ENCODE peak calls at places on chromosomes 7 and 10, in eight cellular contexts. One of them, this sample, is unnamed.

GRCh38 chr7:3494890-3495289 is 193.8 kb downstream of the SDK1 start:
- DNase-seq in HuH-7.5: no peak
- DNase-seq in NCI-H1092: no peak
- DNase-seq in left kidney: no peak
- DNase-seq in right cardiac atrium: no peak
- DNase-seq in activated CD4-positive, alpha-beta T cell treated with anti-CD3 and anti-CD28 coated beads, Interleukin-2, amount 50 U/mL, for 48 hours: no peak
- DNase-seq in CD8-positive, alpha-beta memory T cell: no peak
- DNase-seq in adipocyte: no peak
- DNase-seq in this sample: no peak

GRCh38 chr7:93858857-93859256 is 31.7 kb downstream of the TFPI2 start:
- DNase-seq in CD8-positive, alpha-beta memory T cell: no peak
- DNase-seq in HuH-7.5: no peak
- DNase-seq in left kidney: no peak
- DNase-seq in adipocyte: no peak
- DNase-seq in activated CD4-positive, alpha-beta T cell treated with anti-CD3 and anti-CD28 coated beads, Interleukin-2, amount 50 U/mL, for 48 hours: no peak
- DNase-seq in right cardiac atrium: no peak
- DNase-seq in NCI-H1092: no peak
- DNase-seq in this sample: no peak

GRCh38 chr10:102418612-102419560 is at the start of gene PSD:
- DNase-seq in right cardiac atrium: no peak
- DNase-seq in left kidney: peak; percentile 57
- DNase-seq in activated CD4-positive, alpha-beta T cell treated with anti-CD3 and anti-CD28 coated beads, Interleukin-2, amount 50 U/mL, for 48 hours: no peak
- DNase-seq in adipocyte: no peak
- DNase-seq in CD8-positive, alpha-beta memory T cell: no peak
- DNase-seq in HuH-7.5: peak; percentile 53
- DNase-seq in NCI-H1092: peak; percentile 71
- DNase-seq in this sample: no peak

GRCh38 chr10:2760736-2761135 is 306.6 kb upstream of the PFKP start:
- DNase-seq in right cardiac atrium: no peak
- DNase-seq in NCI-H1092: no peak
- DNase-seq in adipocyte: no peak
- DNase-seq in HuH-7.5: no peak
- DNase-seq in CD8-positive, alpha-beta memory T cell: no peak
- DNase-seq in left kidney: no peak
- DNase-seq in activated CD4-positive, alpha-beta T cell treated with anti-CD3 and anti-CD28 coated beads, Interleukin-2, amount 50 U/mL, for 48 hours: no peak
- DNase-seq in this sample: no peak

GRCh38 chr10:776772-777171 is 87.3 kb upstream of the DIP2C start:
- DNase-seq in adipocyte: no peak
- DNase-seq in left kidney: no peak
- DNase-seq in right cardiac atrium: no peak
- DNase-seq in CD8-positive, alpha-beta memory T cell: no peak
- DNase-seq in activated CD4-positive, alpha-beta T cell treated with anti-CD3 and anti-CD28 coated beads, Interleukin-2, amount 50 U/mL, for 48 hours: no peak
- DNase-seq in NCI-H1092: no peak
- DNase-seq in HuH-7.5: no peak
- DNase-seq in this sample: no peak

GRCh38 chr7:156903232-156903909 is 10.4 kb upstream of the LMBR1 start:
- DNase-seq in left kidney: no peak
- DNase-seq in NCI-H1092: no peak
- DNase-seq in CD8-positive, alpha-beta memory T cell: peak; percentile 29
- DNase-seq in adipocyte: no peak
- DNase-seq in activated CD4-positive, alpha-beta T cell treated with anti-CD3 and anti-CD28 coated beads, Interleukin-2, amount 50 U/mL, for 48 hours: no peak
- DNase-seq in HuH-7.5: no peak
- DNase-seq in right cardiac atrium: no peak
- DNase-seq in this sample: peak; percentile 45

GRCh38 chr10:31635415-31636065 is 293.1 kb downstream of the ARHGAP12 start:
- DNase-seq in adipocyte: no peak
- DNase-seq in NCI-H1092: no peak
- DNase-seq in right cardiac atrium: no peak
- DNase-seq in CD8-positive, alpha-beta memory T cell: no peak
- DNase-seq in HuH-7.5: no peak
- DNase-seq in left kidney: no peak
- DNase-seq in activated CD4-positive, alpha-beta T cell treated with anti-CD3 and anti-CD28 coated beads, Interleukin-2, amount 50 U/mL, for 48 hours: no peak
- DNase-seq in this sample: no peak

GRCh38 chr7:106206826-106207541 is 77.8 kb downstream of the NAMPT start:
- DNase-seq in NCI-H1092: no peak
- DNase-seq in left kidney: no peak
- DNase-seq in right cardiac atrium: no peak
- DNase-seq in adipocyte: no peak
- DNase-seq in activated CD4-positive, alpha-beta T cell treated with anti-CD3 and anti-CD28 coated beads, Interleukin-2, amount 50 U/mL, for 48 hours: no peak
- DNase-seq in CD8-positive, alpha-beta memory T cell: no peak
- DNase-seq in HuH-7.5: no peak
- DNase-seq in this sample: no peak

GRCh38 chr10:129426670-129427069 is 40.4 kb upstream of the MGMT start:
- DNase-seq in right cardiac atrium: no peak
- DNase-seq in left kidney: peak; percentile 53
- DNase-seq in NCI-H1092: no peak
- DNase-seq in adipocyte: no peak
- DNase-seq in activated CD4-positive, alpha-beta T cell treated with anti-CD3 and anti-CD28 coated beads, Interleukin-2, amount 50 U/mL, for 48 hours: no peak
- DNase-seq in HuH-7.5: no peak
- DNase-seq in CD8-positive, alpha-beta memory T cell: no peak
- DNase-seq in this sample: no peak

GRCh38 chr10:18233775-18234174 is 93.6 kb downstream of the CACNB2 start:
- DNase-seq in left kidney: peak; percentile 39
- DNase-seq in adipocyte: no peak
- DNase-seq in NCI-H1092: no peak
- DNase-seq in right cardiac atrium: peak; percentile 87
- DNase-seq in CD8-positive, alpha-beta memory T cell: no peak
- DNase-seq in activated CD4-positive, alpha-beta T cell treated with anti-CD3 and anti-CD28 coated beads, Interleukin-2, amount 50 U/mL, for 48 hours: no peak
- DNase-seq in HuH-7.5: no peak
- DNase-seq in this sample: no peak

GRCh38 chr7:90896458-90896857 is 300.3 kb downstream of the CDK14 start:
- DNase-seq in adipocyte: peak; percentile 21
- DNase-seq in left kidney: no peak
- DNase-seq in HuH-7.5: no peak
- DNase-seq in CD8-positive, alpha-beta memory T cell: no peak
- DNase-seq in activated CD4-positive, alpha-beta T cell treated with anti-CD3 and anti-CD28 coated beads, Interleukin-2, amount 50 U/mL, for 48 hours: no peak
- DNase-seq in right cardiac atrium: no peak
- DNase-seq in NCI-H1092: no peak
- DNase-seq in this sample: peak; percentile 6

GRCh38 chr10:45034301-45034700 is 33.6 kb downstream of the ZNF22 start:
- DNase-seq in right cardiac atrium: no peak
- DNase-seq in activated CD4-positive, alpha-beta T cell treated with anti-CD3 and anti-CD28 coated beads, Interleukin-2, amount 50 U/mL, for 48 hours: no peak
- DNase-seq in CD8-positive, alpha-beta memory T cell: no peak
- DNase-seq in adipocyte: no peak
- DNase-seq in NCI-H1092: no peak
- DNase-seq in HuH-7.5: no peak
- DNase-seq in left kidney: peak; percentile 9
- DNase-seq in this sample: no peak

GRCh38 chr10:113454341-113455061 is 98.4 kb upstream of the HABP2 start:
- DNase-seq in right cardiac atrium: peak; percentile 75
- DNase-seq in activated CD4-positive, alpha-beta T cell treated with anti-CD3 and anti-CD28 coated beads, Interleukin-2, amount 50 U/mL, for 48 hours: peak; percentile 21
- DNase-seq in HuH-7.5: no peak
- DNase-seq in left kidney: peak; percentile 72
- DNase-seq in NCI-H1092: no peak
- DNase-seq in adipocyte: peak; percentile 74
- DNase-seq in CD8-positive, alpha-beta memory T cell: no peak
- DNase-seq in this sample: peak; percentile 21

GRCh38 chr7:13911920-13912319 is 77.5 kb downstream of the ETV1 start:
- DNase-seq in activated CD4-positive, alpha-beta T cell treated with anti-CD3 and anti-CD28 coated beads, Interleukin-2, amount 50 U/mL, for 48 hours: no peak
- DNase-seq in CD8-positive, alpha-beta memory T cell: no peak
- DNase-seq in adipocyte: no peak
- DNase-seq in NCI-H1092: no peak
- DNase-seq in HuH-7.5: no peak
- DNase-seq in left kidney: peak; percentile 36
- DNase-seq in right cardiac atrium: no peak
- DNase-seq in this sample: no peak

GRCh38 chr10:44323838-44324237 is 61.1 kb downstream of the CXCL12 start:
- DNase-seq in CD8-positive, alpha-beta memory T cell: no peak
- DNase-seq in HuH-7.5: no peak
- DNase-seq in adipocyte: no peak
- DNase-seq in right cardiac atrium: no peak
- DNase-seq in activated CD4-positive, alpha-beta T cell treated with anti-CD3 and anti-CD28 coated beads, Interleukin-2, amount 50 U/mL, for 48 hours: no peak
- DNase-seq in left kidney: no peak
- DNase-seq in NCI-H1092: no peak
- DNase-seq in this sample: no peak

This sample was measured in fibroblast of gingiva.